ENCODE peak calls at places on chromosomes 4 and X, in four cellular contexts. U is breast epithelium, P is brain microvascular endothelial cell, V is trophoblast cell. Y is an unnamed sample. For H3K27me3, the result is how much of the 10 kb centered on the place peaks cover.

GRCh38 chr4:73998040-73999011 is at the start of gene CXCL5:
- DNase-seq in P (peak), U (no peak), V (no peak), Y (no peak)

GRCh38 chr4:171588146-171588545 is 225.1 kb upstream of the GALNTL6 start:
- DNase-seq in U (no peak), P (no peak), V (no peak), Y (no peak)

GRCh38 chr4:100679926-100680325 is 162.1 kb upstream of the EMCN start:
- DNase-seq in V (no peak), U (no peak), P (no peak), Y (no peak)

GRCh38 chr4:158200214-158200613 is 10.1 kb upstream of the TMEM144 start:
- DNase-seq in U (no peak), P (no peak), V (no peak), Y (no peak)

GRCh38 chr4:154781983-154782293 is 866 bp downstream of the RBM46 start:
- DNase-seq in V (no peak), U (no peak), P (no peak), Y (no peak)

GRCh38 chrX:109862386-109862910 is 129.4 kb upstream of the ACSL4 start:
- DNase-seq in P (no peak), U (no peak), V (no peak), Y (no peak)

GRCh38 chr4:100008048-100008447 is 58.0 kb upstream of the H2AZ1 start:
- DNase-seq in U (no peak), P (peak), V (peak), Y (no peak)

GRCh38 chr4:12957108-12957507 is 527.0 kb downstream of the RAB28 start:
- DNase-seq in P (no peak), V (no peak), U (no peak), Y (no peak)

GRCh38 chr4:7306021-7306420 is 113.7 kb downstream of the SORCS2 start:
- DNase-seq in V (no peak), P (no peak), U (no peak), Y (no peak)

GRCh38 chr4:14415146-14415545 is 587.1 kb upstream of the CPEB2 start:
- DNase-seq in P (peak), U (no peak), V (no peak), Y (no peak)

GRCh38 chrX:130108647-130109428 is 1.5 kb downstream of the ELF4 start:
- DNase-seq in U (no peak), P (no peak), V (no peak), Y (no peak)

GRCh38 chr4:179927473-179927872 is 2315.7 kb upstream of the TENM3 start:
- DNase-seq in V (no peak), U (no peak), P (no peak), Y (no peak)

GRCh38 chr4:48337726-48338125 is 3.6 kb upstream of the SLAIN2 start:
- DNase-seq in V (peak), U (no peak), P (no peak), Y (no peak)

GRCh38 chr4:152106113-152106763 is 345.4 kb upstream of the GATB start:
- DNase-seq in U (no peak), V (peak), P (peak), Y (no peak)

GRCh38 chrX:118231464-118231863 is 114.4 kb upstream of the WDR44 start:
- DNase-seq in V (no peak), U (no peak), P (no peak), Y (no peak)

GRCh38 chr4:89305712-89306437 is 1.7 kb downstream of the GPRIN3 start:
- DNase-seq in V (no peak), P (peak), U (no peak), Y (no peak)

GRCh38 chr4:168882650-168883233 is 127.3 kb downstream of the CBR4 start:
- DNase-seq in P (peak), U (no peak), V (peak), Y (no peak)

GRCh38 chr4:149311076-149311475 is 504.6 kb downstream of the IQCM start:
- DNase-seq in V (no peak), P (no peak), U (no peak), Y (no peak)

GRCh38 chr4:57154191-57154590 is 44.0 kb upstream of the IGFBP7 start:
- DNase-seq in U (no peak), P (no peak), V (peak), Y (no peak)

GRCh38 chr4:1472911-1473518 is 66.8 kb upstream of the NKX1-1 start:
- DNase-seq in U (no peak), V (no peak), P (no peak), Y (no peak)

GRCh38 chr4:1475277-1476139 is 69.3 kb upstream of the NKX1-1 start:
- DNase-seq in P (no peak), U (no peak), V (no peak), Y (no peak)

GRCh38 chr4:1476140-1476513 is 69.9 kb upstream of the NKX1-1 start:
- DNase-seq in U (no peak), P (no peak), V (no peak), Y (no peak)

GRCh38 chr4:1473718-1474117 is 67.5 kb upstream of the NKX1-1 start:
- DNase-seq in V (no peak), U (no peak), P (no peak), Y (no peak)

DNA sequence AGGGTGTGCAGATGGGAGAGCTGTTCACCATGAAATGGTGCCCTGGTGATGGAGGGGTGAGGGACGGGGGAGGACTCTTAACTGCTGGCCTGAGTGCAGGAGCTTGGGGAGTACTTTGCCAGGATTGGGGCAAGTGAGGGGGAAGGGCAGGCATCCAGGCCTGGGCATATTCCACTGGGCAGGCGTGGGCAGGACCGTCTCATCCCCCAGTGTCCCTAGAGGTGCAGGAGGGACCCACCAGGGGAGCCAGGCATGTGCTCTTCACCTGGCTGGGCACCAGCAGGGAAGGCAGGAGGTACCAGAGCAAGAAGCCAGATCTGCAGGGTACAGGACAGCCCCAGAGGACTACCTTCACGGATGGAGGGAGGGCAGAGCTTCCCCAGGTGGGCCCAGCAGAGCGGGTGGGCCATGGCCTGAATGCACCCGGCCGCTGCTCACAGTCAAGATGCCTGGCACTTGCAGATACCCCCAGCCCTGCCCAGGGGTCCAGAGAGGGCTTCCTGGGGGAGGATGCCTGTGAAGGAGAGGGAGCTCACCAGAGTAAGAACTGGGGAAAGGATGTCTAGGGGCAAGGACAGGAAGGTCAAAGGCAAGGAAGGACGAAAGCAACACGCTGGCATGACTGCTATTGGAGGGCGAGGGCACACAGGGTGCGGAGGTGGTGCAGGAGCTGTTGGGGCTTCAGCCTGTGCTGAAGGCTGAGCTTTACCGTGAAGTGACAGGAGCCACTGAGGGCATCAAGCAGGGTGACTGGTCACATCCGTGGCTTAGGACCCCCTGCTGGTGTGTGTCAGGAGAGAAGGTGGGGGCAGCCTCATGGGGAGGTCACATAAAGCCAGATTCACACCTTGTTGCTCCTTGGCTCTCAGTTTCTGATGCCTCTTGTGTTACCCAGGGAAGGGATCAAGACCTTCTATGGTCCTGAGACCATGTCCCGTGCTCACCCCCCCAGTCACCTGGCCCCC is 68.2 kb upstream of the NKX1-1 start:
- DNase-seq in V (no peak), P (no peak), U (no peak), Y (no peak)
- H3K27me3 ChIP-seq in V (under half), P (under half), U (under half), Y (under half)

DNA sequence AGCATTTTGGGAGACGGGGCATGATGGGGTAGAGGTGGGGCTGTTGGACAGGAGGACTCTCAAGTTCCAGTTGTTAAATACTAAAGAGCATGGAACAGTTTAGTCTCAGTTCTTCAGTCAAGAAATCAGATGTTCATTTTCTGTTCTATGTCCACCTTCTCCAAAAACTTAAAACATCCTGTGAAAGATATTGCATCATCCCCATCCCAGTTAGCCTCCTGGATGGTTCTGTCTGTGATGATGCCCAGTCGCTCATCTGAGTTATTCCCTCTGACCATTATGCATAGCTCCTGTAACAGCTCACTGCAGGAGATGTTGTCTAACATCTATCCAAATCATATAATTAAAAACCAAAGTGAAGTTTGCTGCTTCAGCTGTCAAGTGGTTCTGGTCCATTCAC is 32.1 kb upstream of the SCML1 start:
- DNase-seq in U (no peak), V (no peak), P (no peak), Y (no peak)
- H3K27me3 ChIP-seq in U (under half), V (under half), P (under half), Y (under half)

GRCh38 chr4:127618427-127618826 is 14.3 kb upstream of the INTU start:
- DNase-seq in V (no peak), U (no peak), P (no peak), Y (no peak)

GRCh38 chr4:127624176-127624575 is 8.6 kb upstream of the INTU start:
- DNase-seq in V (no peak), U (no peak), P (no peak), Y (no peak)

GRCh38 chr4:127622621-127622922 is 10.2 kb upstream of the INTU start:
- DNase-seq in U (peak), V (no peak), P (no peak), Y (no peak)

GRCh38 chr4:127623755-127624087 is 9.0 kb upstream of the INTU start:
- DNase-seq in V (no peak), P (peak), U (no peak), Y (no peak)

DNA sequence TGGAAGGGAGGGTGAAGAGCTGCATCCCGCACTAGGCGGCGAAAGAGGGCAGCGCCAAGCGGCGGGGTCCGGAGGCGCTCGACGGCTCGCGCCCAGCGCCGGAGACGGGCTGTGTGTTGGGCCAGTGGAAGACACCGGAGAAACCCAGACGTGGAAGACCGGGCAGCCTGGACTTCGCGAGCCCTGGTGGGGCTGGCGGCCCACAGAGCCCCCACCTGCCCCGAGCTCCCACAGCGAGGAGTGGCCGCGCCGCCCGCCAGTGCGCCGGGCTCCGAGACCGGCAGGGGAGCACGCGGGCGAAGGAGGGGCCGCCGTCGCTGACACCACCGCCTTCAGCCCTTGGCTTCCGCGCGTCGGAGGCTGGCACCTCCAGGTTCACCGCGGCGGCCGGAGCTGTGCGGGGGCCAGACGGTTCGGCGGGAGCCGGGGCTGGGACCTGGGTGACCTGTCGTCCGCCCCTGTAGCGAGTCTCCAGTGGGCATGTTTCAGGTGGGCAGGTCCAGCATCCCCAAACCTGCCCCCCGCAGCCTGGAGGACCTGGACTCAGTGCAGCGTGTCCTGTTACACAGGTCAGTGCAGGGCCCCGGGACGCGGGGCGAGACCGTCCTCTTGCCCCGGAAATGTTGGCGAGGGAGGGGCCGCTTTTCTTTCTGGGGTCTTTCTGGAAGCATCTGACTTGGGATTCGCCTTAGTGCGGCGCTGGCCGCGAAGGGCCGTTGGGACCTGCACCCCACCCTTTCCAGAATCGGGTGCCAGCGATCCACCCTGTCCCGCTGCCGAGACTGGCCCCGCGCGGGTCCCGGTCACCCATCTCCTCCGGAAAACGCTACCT is 9.6 kb upstream of the INTU start:
- DNase-seq in U (no peak), P (peak), V (peak), Y (no peak)
- H3K27me3 ChIP-seq in U (under half), P (under half), V (under half), Y (under half)

GRCh38 chr4:142925161-142925560 is 79.1 kb upstream of the INPP4B start:
- DNase-seq in V (no peak), P (no peak), U (no peak), Y (no peak)
- H3K27me3 ChIP-seq in V (under half), P (under half), U (under half), Y (under half)

GRCh38 chrX:100350704-100351489 is 59.2 kb downstream of the PCDH19 start:
- DNase-seq in U (no peak), P (no peak), V (no peak), Y (no peak)
- H3K27me3 ChIP-seq in U (under half), P (under half), V (under half), Y (under half)

GRCh38 chr4:84484274-84484673 is 14.8 kb downstream of the NKX6-1 start:
- DNase-seq in P (no peak), U (no peak), V (no peak), Y (no peak)
- H3K27me3 ChIP-seq in P (under half), U (under half), V (half or more), Y (under half)

GRCh38 chrX:34972206-34972605 is 29.6 kb downstream of the FAM47B start:
- DNase-seq in V (no peak), P (no peak), U (no peak), Y (no peak)
- H3K27me3 ChIP-seq in V (under half), P (under half), U (under half), Y (under half)

GRCh38 chrX:78514852-78515251 is 144.3 kb downstream of the RTL3 start:
- DNase-seq in U (no peak), V (no peak), P (no peak), Y (peak)
- H3K27me3 ChIP-seq in U (under half), V (under half), P (under half), Y (under half)

GRCh38 chr4:16133406-16133805 is 49.6 kb upstream of the PROM1 start:
- DNase-seq in P (no peak), V (no peak), U (no peak), Y (no peak)
- H3K27me3 ChIP-seq in P (under half), V (under half), U (under half), Y (under half)

GRCh38 chrX:135309430-135309923 is at the start of gene ETDC:
- DNase-seq in V (no peak), P (no peak), U (no peak), Y (no peak)
- H3K27me3 ChIP-seq in V (under half), P (under half), U (under half), Y (under half)

Y was measured in naive thymus-derived CD4-positive, alpha-beta T cell.